ENCODE peak calls at places on chromosomes 3 and 15, in six cellular contexts. Z is PC-9; T is CD8-positive, alpha-beta T cell; S is kidney; D is tibial artery; C is bronchial epithelial cell. Q is an unnamed sample.
A peak's percentile ranks its signal among the peaks of the same experiment; 100 is the strongest.

GRCh38 chr3:159209459-159209858 is 407.6 kb downstream of the MFSD1 start:
- DNase-seq in D (no peak), S (no peak), Z (no peak), T (no peak), C (no peak), Q (no peak)

GRCh38 chr3:188531210-188531609 is 377.3 kb downstream of the LPP start:
- DNase-seq in C (peak; percentile 79), D (no peak), Z (no peak), T (no peak), S (no peak), Q (no peak)

GRCh38 chr3:9769426-9770275 is at the start of gene CAMK1:
- DNase-seq in D (peak; percentile 85), Z (peak; percentile 59), S (peak; percentile 95), T (peak; percentile 49), C (no peak), Q (peak; percentile 63)

GRCh38 chr15:70324001-70324974 is 226.6 kb upstream of the TLE3 start:
- DNase-seq in S (no peak), C (peak; percentile 74), Z (peak; percentile 88), D (peak; percentile 38), T (no peak), Q (no peak)

GRCh38 chr3:32553459-32553858 is 17.2 kb downstream of the DYNC1LI1 start:
- DNase-seq in D (no peak), T (no peak), C (no peak), S (no peak), Z (no peak), Q (no peak)

GRCh38 chr15:85891470-85891869 is 96.7 kb upstream of the KLHL25 start:
- DNase-seq in T (no peak), Z (no peak), C (no peak), D (no peak), S (no peak), Q (no peak)

GRCh38 chr15:100858294-100858693 is 21.3 kb upstream of the ALDH1A3 start:
- DNase-seq in T (no peak), S (no peak), C (no peak), D (no peak), Z (no peak), Q (no peak)

GRCh38 chr3:169669816-169670215 is 6.3 kb upstream of the MECOM start:
- DNase-seq in S (no peak), Z (no peak), C (no peak), T (no peak), D (no peak), Q (no peak)

GRCh38 chr3:119716998-119717397 is 14.2 kb downstream of the CFAP91 start:
- DNase-seq in Z (no peak), C (no peak), D (no peak), T (no peak), S (no peak), Q (no peak)

GRCh38 chr3:11554236-11554610 is 89.5 kb downstream of the VGLL4 start:
- DNase-seq in D (no peak), S (no peak), T (no peak), Z (no peak), C (no peak), Q (no peak)

GRCh38 chr3:95289295-95289694 is 1226.4 kb downstream of the NSUN3 start:
- DNase-seq in T (no peak), Z (no peak), S (no peak), C (no peak), D (no peak), Q (no peak)

GRCh38 chr3:156217674-156218352 is 97.4 kb downstream of the KCNAB1 start:
- DNase-seq in D (no peak), Z (peak; percentile 32), T (no peak), C (peak; percentile 54), S (no peak), Q (no peak)

GRCh38 chr3:123700791-123701712 is 116.2 kb upstream of the HACD2 start:
- DNase-seq in T (no peak), D (peak; percentile 69), C (no peak), S (peak; percentile 93), Z (no peak), Q (no peak)

GRCh38 chr3:19931180-19931692 is 2.8 kb downstream of the EFHB start:
- DNase-seq in D (no peak), T (no peak), C (no peak), S (no peak), Z (no peak), Q (no peak)

GRCh38 chr3:33883538-33884203 is 85.2 kb downstream of the PDCD6IP start:
- DNase-seq in Z (peak; percentile 9), C (peak; percentile 50), S (no peak), D (no peak), T (no peak), Q (no peak)

GRCh38 chr3:25884981-25885380 is 95.1 kb downstream of the OXSM start:
- DNase-seq in Z (no peak), T (no peak), C (no peak), S (no peak), D (no peak), Q (no peak)

GRCh38 chr3:155739154-155739553 is 5.7 kb downstream of the PLCH1 start:
- DNase-seq in C (no peak), T (no peak), Z (no peak), S (no peak), D (no peak), Q (no peak)

GRCh38 chr3:67947808-67948508 is 293.5 kb upstream of the SUCLG2 start:
- DNase-seq in D (no peak), C (no peak), Z (peak; percentile 5), T (peak; percentile 77), S (peak; percentile 58), Q (peak; percentile 5)

GRCh38 chr3:42654331-42655201 is 1.1 kb downstream of the ZBTB47 start:
- DNase-seq in S (peak; percentile 85), T (no peak), Z (peak; percentile 35), C (no peak), D (peak; percentile 60), Q (peak; percentile 47)
- TF ChIP-seq CTCF in S (no peak), T (no peak), Z (no peak), C (no peak), D (no peak), Q (no peak)

GRCh38 chr3:99500485-99500884 is 137.9 kb upstream of the COL8A1 start:
- DNase-seq in Z (no peak), S (no peak), D (no peak), T (no peak), C (no peak), Q (no peak)
- H3K4me3 ChIP-seq in Z (no peak overlapping the region), S (no peak overlapping the region), D (no peak overlapping the region), T (no peak overlapping the region), C (no peak overlapping the region), Q (no peak overlapping the region)

DNA sequence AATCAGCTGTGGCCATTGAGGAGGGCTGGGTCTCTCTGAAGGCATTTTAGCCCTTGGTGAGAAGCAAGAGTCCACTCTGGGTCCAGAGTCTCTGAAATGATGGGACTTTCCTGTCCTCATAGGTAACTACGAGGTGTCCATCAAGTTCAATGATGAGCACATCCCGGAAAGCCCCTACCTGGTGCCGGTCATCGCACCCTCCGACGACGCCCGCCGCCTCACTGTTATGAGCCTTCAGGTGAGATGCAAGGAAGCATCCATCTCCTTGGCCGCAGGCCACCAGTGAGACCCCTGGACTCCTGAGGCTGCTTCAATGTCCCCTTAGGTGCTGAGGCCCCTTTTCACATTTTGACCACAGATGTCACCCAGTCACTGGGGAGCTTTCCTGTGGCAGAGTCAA is 54.9 kb downstream of the DNASE1L3 start:
- DNase-seq in D (no peak), Z (no peak), C (no peak), S (no peak), T (no peak), Q (no peak)
- H3K36me3 ChIP-seq in D (peaks cover 65% of the 10 kb centered on the region), Z (peaks cover 49% of the 10 kb centered on the region), C (peaks cover 45% of the 10 kb centered on the region), S (peaks cover 31% of the 10 kb centered on the region), T (peaks cover 9% of the 10 kb centered on the region), Q (no peaks in the 10 kb centered on the region)

GRCh38 chr15:52417957-52418356 is 110.7 kb downstream of the MYO5A start:
- DNase-seq in Z (no peak), T (no peak), S (no peak), D (no peak), C (no peak), Q (no peak)
- TF ChIP-seq CTCF in Z (no peak), T (no peak), S (no peak), D (no peak), C (no peak), Q (no peak)

Q was measured in BE2C.